ENCODE peak calls at places on chromosome 5, in nine cellular contexts. C is fibroblast of lung, Q is GM23248, B is testis, F is upper lobe of left lung, R is pancreas, K is heart right ventricle, U is A673, P is aorta. A is an unnamed sample. For H3K4me1 and H3K36me3, the result is how much of the 10 kb centered on the place peaks cover.

GRCh38 chr5:149615976-149616375 is 34.7 kb downstream of the ARHGEF37 start:
- DNase-seq in R (no peak), P (no peak), B (peak), F (no peak), Q (no peak), C (no peak), U (no peak), K (peak), A (no peak)

GRCh38 chr5:171647043-171647899 is 138.3 kb upstream of the SMIM23 start:
- DNase-seq in Q (peak), B (no peak), U (no peak), C (peak), K (no peak), P (no peak), F (no peak), R (no peak), A (peak)

GRCh38 chr5:38660194-38660668 is 103.8 kb upstream of the LIFR start:
- DNase-seq in P (no peak), F (no peak), K (peak), Q (no peak), C (no peak), R (peak), B (peak), U (peak), A (peak)

GRCh38 chr5:122078116-122078865 is at the start of gene LOX:
- DNase-seq in C (peak), R (peak), B (peak), P (peak), F (peak), K (peak), U (peak), Q (peak), A (peak)

GRCh38 chr5:149374303-149374702 is 4.8 kb downstream of the IL17B start:
- DNase-seq in F (no peak), Q (no peak), K (no peak), P (no peak), B (no peak), R (no peak), C (no peak), U (no peak), A (no peak)

GRCh38 chr5:56662891-56663290 is 152.5 kb upstream of the MAP3K1 start:
- DNase-seq in C (no peak), P (no peak), U (no peak), Q (no peak), B (no peak), K (no peak), F (no peak), R (no peak), A (no peak)

GRCh38 chr5:115543365-115543700 is 1.2 kb downstream of the FEM1C start:
- DNase-seq in R (no peak), F (no peak), U (no peak), K (no peak), B (no peak), Q (peak), P (no peak), C (no peak), A (no peak)

GRCh38 chr5:112492291-112492690 is 73.2 kb upstream of the EPB41L4A start:
- DNase-seq in U (peak), P (peak), K (peak), F (no peak), R (peak), Q (peak), C (peak), B (peak), A (peak)

GRCh38 chr5:178442361-178443256 is 147.6 kb downstream of the COL23A1 start:
- DNase-seq in U (peak), R (no peak), F (no peak), P (peak), C (no peak), Q (no peak), B (no peak), K (no peak), A (no peak)

GRCh38 chr5:132487841-132488555 is 2.6 kb downstream of the IRF1 start:
- DNase-seq in Q (no peak), K (no peak), U (no peak), R (no peak), B (peak), C (no peak), P (no peak), F (no peak), A (no peak)

GRCh38 chr5:137252513-137252912 is 246.6 kb downstream of the SPOCK1 start:
- DNase-seq in Q (peak), B (no peak), R (no peak), K (no peak), C (peak), P (no peak), F (no peak), U (no peak), A (no peak)

GRCh38 chr5:89435347-89435746 is 552.4 kb upstream of the MEF2C start:
- DNase-seq in C (no peak), U (no peak), F (no peak), P (no peak), R (no peak), B (no peak), Q (no peak), K (no peak), A (no peak)

GRCh38 chr5:91074615-91075014 is 308.5 kb downstream of the ARRDC3 start:
- DNase-seq in C (peak), F (no peak), Q (peak), U (peak), K (no peak), B (no peak), P (no peak), R (no peak), A (no peak)

GRCh38 chr5:1783214-1783551 is 16.5 kb downstream of the MRPL36 start:
- DNase-seq in R (no peak), C (peak), F (no peak), B (no peak), Q (no peak), P (peak), U (no peak), K (no peak), A (no peak)

GRCh38 chr5:40916213-40916612 is 6.9 kb downstream of the C7 start:
- DNase-seq in F (no peak), B (no peak), U (no peak), Q (no peak), R (no peak), P (no peak), K (no peak), C (no peak), A (no peak)

GRCh38 chr5:39225405-39226099 is 6.2 kb upstream of the FYB1 start:
- DNase-seq in C (no peak), F (no peak), P (no peak), R (no peak), U (no peak), K (no peak), Q (no peak), B (no peak), A (no peak)

GRCh38 chr5:14322437-14323187 is 179.5 kb downstream of the TRIO start:
- DNase-seq in R (no peak), B (no peak), P (no peak), U (no peak), Q (peak), K (no peak), C (peak), F (no peak), A (no peak)

GRCh38 chr5:174990909-174991308 is 266.5 kb downstream of the MSX2 start:
- DNase-seq in U (no peak), P (peak), K (peak), C (no peak), B (no peak), F (no peak), Q (no peak), R (peak), A (no peak)

GRCh38 chr5:59673438-59674058 is 220.0 kb downstream of the PDE4D start:
- DNase-seq in Q (peak), U (peak), K (no peak), P (no peak), F (no peak), C (peak), B (no peak), R (no peak), A (no peak)

GRCh38 chr5:53603009-53603687 is 42.7 kb downstream of the NDUFS4 start:
- DNase-seq in P (no peak), B (no peak), K (peak), Q (peak), C (peak), U (no peak), F (no peak), R (no peak), A (peak)

GRCh38 chr5:7321724-7322123 is 74.2 kb upstream of the ADCY2 start:
- DNase-seq in R (no peak), K (no peak), C (peak), P (no peak), Q (peak), U (no peak), B (no peak), F (no peak), A (no peak)

GRCh38 chr5:111254613-111255012 is 30.4 kb downstream of the CAMK4 start:
- DNase-seq in Q (peak), K (no peak), C (peak), B (no peak), P (no peak), R (no peak), F (no peak), U (no peak), A (peak)

GRCh38 chr5:53552561-53552960 is 7.9 kb upstream of the NDUFS4 start:
- DNase-seq in C (no peak), R (no peak), U (no peak), F (no peak), P (no peak), B (no peak), Q (no peak), K (no peak), A (no peak)

GRCh38 chr5:14112998-14113652 is 30.0 kb upstream of the TRIO start:
- DNase-seq in P (no peak), C (no peak), R (no peak), B (no peak), Q (no peak), F (no peak), U (no peak), K (peak), A (no peak)

GRCh38 chr5:24188196-24188595 is 456.6 kb downstream of the CDH10 start:
- DNase-seq in P (no peak), K (no peak), C (peak), F (no peak), Q (peak), R (no peak), B (no peak), U (no peak), A (no peak)

GRCh38 chr5:172118891-172119290 is 69.1 kb downstream of the STK10 start:
- DNase-seq in B (peak), U (no peak), K (no peak), R (no peak), P (no peak), F (peak), Q (no peak), C (no peak), A (no peak)

GRCh38 chr5:179166171-179166885 is 106.2 kb downstream of the ZNF354C start:
- DNase-seq in U (no peak), F (no peak), P (no peak), K (no peak), B (no peak), Q (no peak), C (no peak), R (no peak), A (no peak)

GRCh38 chr5:85656050-85656449 is 961.7 kb upstream of the COX7C start:
- DNase-seq in R (no peak), Q (no peak), C (no peak), U (no peak), K (no peak), F (no peak), B (no peak), P (no peak), A (no peak)

GRCh38 chr5:111706345-111706744 is 50.6 kb downstream of the NREP start:
- DNase-seq in K (no peak), P (no peak), U (no peak), B (peak), Q (no peak), C (no peak), R (no peak), F (no peak), A (no peak)

GRCh38 chr5:143241892-143242291 is 161.6 kb downstream of the NR3C1 start:
- DNase-seq in F (no peak), Q (peak), B (no peak), R (no peak), K (no peak), U (no peak), P (no peak), C (peak), A (no peak)

GRCh38 chr5:143245929-143246561 is 157.4 kb downstream of the NR3C1 start:
- DNase-seq in C (peak), F (no peak), R (no peak), B (no peak), U (peak), Q (peak), P (no peak), K (no peak), A (peak)

GRCh38 chr5:143244990-143245389 is 158.5 kb downstream of the NR3C1 start:
- DNase-seq in P (no peak), F (no peak), U (no peak), B (no peak), K (no peak), Q (peak), C (peak), R (no peak), A (no peak)

GRCh38 chr5:143243103-143243502 is 160.4 kb downstream of the NR3C1 start:
- DNase-seq in R (no peak), B (no peak), U (no peak), P (no peak), F (no peak), K (no peak), Q (no peak), C (no peak), A (no peak)

DNA sequence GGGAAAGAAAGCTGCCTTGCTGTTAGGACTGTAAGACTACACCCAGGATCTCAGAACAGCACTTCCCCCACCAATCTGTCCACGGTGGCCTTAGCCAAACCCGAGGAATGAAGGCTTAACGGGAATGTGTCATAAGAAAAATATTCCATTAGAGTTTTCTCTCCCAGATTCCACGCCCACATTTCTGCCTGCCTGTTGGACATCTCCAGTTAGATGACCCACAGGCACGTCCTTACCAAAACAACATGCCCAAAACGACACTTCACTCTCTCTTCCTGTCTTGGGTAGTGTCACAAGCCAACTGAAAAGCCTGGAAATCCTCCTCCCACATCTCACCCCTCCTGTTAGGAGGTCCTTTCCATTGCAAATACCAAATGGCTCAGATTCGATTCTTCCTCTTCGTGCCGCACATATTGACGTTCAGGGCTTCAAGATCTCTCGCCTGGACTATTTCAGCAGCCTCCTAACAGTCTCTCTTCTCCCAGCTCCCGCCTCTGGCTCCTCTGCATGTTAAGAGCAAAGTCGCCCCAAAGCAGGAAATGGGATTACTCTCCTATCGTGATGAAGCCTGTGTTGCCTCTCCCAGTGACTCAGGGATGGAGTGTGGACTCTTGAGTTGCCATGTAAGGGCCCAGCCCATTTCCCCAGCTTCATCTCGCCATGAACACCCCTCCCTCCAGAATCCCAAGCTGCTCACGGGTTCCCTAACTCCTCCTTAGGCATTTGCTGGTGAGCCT is 159.3 kb downstream of the NR3C1 start:
- DNase-seq in U (peak), F (no peak), Q (peak), B (peak), P (peak), K (peak), R (peak), C (peak), A (no peak)
- H3K4me3 ChIP-seq in U (no peak), F (no peak), Q (peak), B (no peak), P (no peak), K (peak), R (no peak), C (no peak), A (no peak)

DNA sequence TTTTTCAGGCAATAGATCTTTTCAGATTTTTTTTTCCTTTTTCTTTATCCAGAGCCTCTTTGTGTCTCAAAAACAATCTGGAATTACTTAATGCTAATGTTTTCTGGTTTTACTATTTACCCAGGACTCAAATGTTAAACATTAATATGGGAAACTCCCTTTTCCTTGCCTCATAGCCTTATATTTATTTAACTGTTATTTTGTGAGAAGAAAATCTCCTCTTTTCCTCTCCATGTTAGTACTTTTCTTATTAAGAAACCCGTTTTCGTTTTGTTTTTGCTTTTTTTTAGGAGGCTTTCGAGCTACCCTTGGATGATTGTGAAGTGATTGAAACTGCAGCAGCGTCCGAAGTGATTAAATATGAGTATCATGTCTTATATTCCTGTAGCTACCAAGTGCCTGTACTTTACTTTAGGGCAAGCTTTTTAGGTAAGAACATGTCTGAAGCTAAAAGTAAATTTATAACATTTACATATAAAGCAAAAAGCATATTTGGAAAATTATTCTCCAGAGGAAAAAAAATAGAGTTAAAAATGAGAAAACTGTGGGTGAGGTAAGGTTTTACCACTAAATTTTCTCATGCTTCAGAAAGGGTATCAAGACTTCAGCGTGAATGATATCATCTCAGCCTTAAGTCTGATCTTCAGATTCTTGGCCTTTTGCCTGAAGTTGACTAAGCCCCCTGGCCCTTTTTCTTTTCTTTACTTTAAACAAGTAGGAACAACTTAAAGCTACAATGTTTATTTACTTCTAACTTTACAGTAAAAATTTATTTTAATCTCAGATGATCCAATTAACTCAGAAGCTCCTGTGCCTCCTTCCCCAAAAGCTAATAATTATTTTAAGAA is 113.8 kb downstream of the RPS23 start:
- DNase-seq in P (no peak), F (no peak), C (peak), U (peak), B (no peak), K (no peak), R (no peak), Q (peak), A (no peak)
- H3K4me1 ChIP-seq in P (under half), F (under half), C (under half), U (under half), B (under half), K (under half), R (under half), Q (under half), A (under half)

GRCh38 chr5:75412111-75412990 is 75.3 kb downstream of the HMGCR start:
- DNase-seq in F (no peak), B (no peak), C (no peak), Q (peak), K (no peak), R (no peak), P (no peak), U (no peak), A (no peak)
- H3K36me3 ChIP-seq in F (under half), B (under half), C (under half), Q (under half), K (under half), R (under half), P (under half), U (under half), A (under half)

GRCh38 chr5:109744261-109744660 is 54.5 kb downstream of the MAN2A1 start:
- DNase-seq in F (no peak), U (no peak), C (no peak), P (no peak), B (no peak), R (no peak), K (no peak), Q (no peak), A (no peak)
- H3K4me3 ChIP-seq in F (no peak), U (no peak), C (no peak), P (no peak), B (no peak), R (no peak), K (no peak), Q (no peak), A (no peak)

GRCh38 chr5:131460867-131461572 is 174.0 kb downstream of the RAPGEF6 start:
- DNase-seq in K (no peak), P (no peak), Q (no peak), U (peak), C (peak), B (no peak), F (no peak), R (no peak), A (no peak)

GRCh38 chr5:131461742-131462141 is 173.3 kb downstream of the RAPGEF6 start:
- DNase-seq in U (no peak), C (no peak), B (no peak), Q (no peak), R (no peak), F (no peak), K (no peak), P (no peak), A (no peak)

GRCh38 chr5:131457193-131457592 is 177.8 kb downstream of the RAPGEF6 start:
- DNase-seq in B (no peak), P (no peak), K (no peak), U (no peak), Q (no peak), C (no peak), F (no peak), R (no peak), A (no peak)

GRCh38 chr5:131460133-131460532 is 174.9 kb downstream of the RAPGEF6 start:
- DNase-seq in F (no peak), B (no peak), Q (no peak), K (no peak), C (no peak), P (no peak), U (no peak), R (no peak), A (no peak)

DNA sequence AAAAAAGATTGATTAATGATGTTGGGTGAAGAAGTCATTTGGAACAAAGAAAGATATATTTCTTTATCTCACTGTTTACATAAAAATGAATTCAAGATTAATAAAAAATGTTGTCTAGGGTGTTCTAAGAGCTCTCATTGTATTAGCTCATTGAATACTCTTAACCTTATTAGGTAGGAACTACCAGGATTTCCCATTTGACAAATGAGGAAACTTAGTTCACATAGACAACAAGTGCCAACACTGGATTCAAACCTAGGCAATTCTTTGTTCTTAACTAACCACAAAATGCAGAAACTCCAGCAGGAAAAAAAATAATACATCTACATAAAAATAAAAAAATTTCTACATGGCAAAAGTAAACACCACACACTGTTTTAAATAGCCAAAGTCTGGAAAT is 175.8 kb downstream of the RAPGEF6 start:
- DNase-seq in U (no peak), P (no peak), K (no peak), F (no peak), C (peak), Q (no peak), B (no peak), R (no peak), A (no peak)
- H3K4me1 ChIP-seq in U (under half), P (under half), K (under half), F (under half), C (under half), Q (under half), B (under half), R (under half), A (under half)

GRCh38 chr5:72291601-72292000 is 28.4 kb downstream of the MRPS27 start:
- DNase-seq in P (no peak), B (no peak), U (no peak), K (no peak), R (no peak), Q (no peak), C (no peak), F (no peak), A (no peak)
- H3K36me3 ChIP-seq in P (under half), B (under half), U (under half), K (under half), R (under half), Q (under half), C (under half), F (under half), A (under half)

GRCh38 chr5:36950586-36951457 is 74.3 kb downstream of the NIPBL start:
- DNase-seq in P (no peak), R (no peak), Q (peak), F (no peak), B (no peak), C (peak), U (no peak), K (no peak), A (no peak)
- H3K4me3 ChIP-seq in P (no peak), R (no peak), Q (peak), F (no peak), B (no peak), C (peak), U (no peak), K (no peak), A (no peak)

DNA sequence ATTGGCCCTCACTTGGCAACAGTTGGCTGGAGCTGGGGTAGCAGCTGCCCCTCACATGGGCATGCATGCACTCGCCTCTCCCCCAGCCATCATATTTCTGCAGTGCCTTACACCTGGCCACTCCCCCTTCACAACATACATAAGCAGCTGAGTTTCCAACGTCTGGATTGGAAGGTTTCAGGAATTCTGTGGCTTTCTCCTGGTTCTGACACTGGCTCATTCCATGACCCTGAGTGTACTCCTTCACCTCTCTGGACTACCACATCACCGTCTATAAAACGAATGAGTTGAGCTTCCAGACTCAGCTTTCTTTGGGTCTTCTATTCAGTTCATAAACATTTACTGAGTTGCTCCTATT is 84.3 kb downstream of the GALNT10 start:
- DNase-seq in P (no peak), Q (peak), R (no peak), F (no peak), U (no peak), K (no peak), C (peak), B (no peak), A (no peak)
- H3K4me1 ChIP-seq in P (under half), Q (under half), R (under half), F (under half), U (under half), K (under half), C (under half), B (under half), A (under half)

A was measured in BE2C.